ENCODE peak calls at places on chromosomes 3 and 15, in eight cellular contexts. T is heart left ventricle; O is heart right ventricle; Q is CD8-positive, alpha-beta memory T cell; U is SJSA1; R is body of pancreas; A is cardiac muscle cell; F is upper lobe of left lung. H is an unnamed sample.

GRCh38 chr3:111801697-111802655 is 57.1 kb upstream of the PHLDB2 start:
- DNase-seq in Q (no peak), R (no peak), A (no peak), F (no peak), O (no peak), T (no peak), U (no peak), H (no peak)

GRCh38 chr3:127182848-127183714 is 9.8 kb upstream of the PRR23E start:
- DNase-seq in A (no peak), U (no peak), O (no peak), Q (no peak), T (no peak), R (no peak), F (no peak), H (no peak)

GRCh38 chr3:4615734-4616133 is 122.6 kb downstream of the ITPR1 start:
- DNase-seq in R (no peak), Q (no peak), F (no peak), O (no peak), A (no peak), U (no peak), T (no peak), H (no peak)

GRCh38 chr3:142057331-142057725 is 92.0 kb downstream of the TFDP2 start:
- DNase-seq in R (no peak), A (no peak), T (no peak), F (no peak), Q (no peak), O (no peak), U (no peak), H (no peak)

GRCh38 chr3:59469948-59470723 is 420.3 kb upstream of the CFAP20DC start:
- DNase-seq in T (no peak), F (no peak), R (no peak), A (no peak), O (no peak), Q (no peak), U (no peak), H (no peak)

GRCh38 chr3:128984596-128984995 is 9.3 kb downstream of the CFAP92 start:
- DNase-seq in T (no peak), A (no peak), O (no peak), U (no peak), F (no peak), R (no peak), Q (no peak), H (no peak)

GRCh38 chr3:66418432-66419052 is 82.3 kb downstream of the LRIG1 start:
- DNase-seq in U (peak; percentile 78), R (peak; percentile 76), O (no peak), A (no peak), T (no peak), F (no peak), Q (no peak), H (no peak)

GRCh38 chr15:68317281-68318007 is 39.9 kb downstream of the FEM1B start:
- DNase-seq in Q (peak; percentile 27), U (no peak), F (no peak), O (no peak), T (no peak), A (no peak), R (no peak), H (no peak)

GRCh38 chr3:196634224-196634623 is 5.3 kb upstream of the NRROS start:
- DNase-seq in U (no peak), R (no peak), Q (no peak), A (no peak), T (peak; percentile 38), O (no peak), F (no peak), H (no peak)

GRCh38 chr15:78422571-78423340 is 15.3 kb upstream of the IREB2 start:
- DNase-seq in F (no peak), A (peak; percentile 79), T (peak; percentile 39), R (peak; percentile 66), O (peak; percentile 62), Q (peak; percentile 68), U (peak; percentile 60), H (peak; percentile 43)

DNA sequence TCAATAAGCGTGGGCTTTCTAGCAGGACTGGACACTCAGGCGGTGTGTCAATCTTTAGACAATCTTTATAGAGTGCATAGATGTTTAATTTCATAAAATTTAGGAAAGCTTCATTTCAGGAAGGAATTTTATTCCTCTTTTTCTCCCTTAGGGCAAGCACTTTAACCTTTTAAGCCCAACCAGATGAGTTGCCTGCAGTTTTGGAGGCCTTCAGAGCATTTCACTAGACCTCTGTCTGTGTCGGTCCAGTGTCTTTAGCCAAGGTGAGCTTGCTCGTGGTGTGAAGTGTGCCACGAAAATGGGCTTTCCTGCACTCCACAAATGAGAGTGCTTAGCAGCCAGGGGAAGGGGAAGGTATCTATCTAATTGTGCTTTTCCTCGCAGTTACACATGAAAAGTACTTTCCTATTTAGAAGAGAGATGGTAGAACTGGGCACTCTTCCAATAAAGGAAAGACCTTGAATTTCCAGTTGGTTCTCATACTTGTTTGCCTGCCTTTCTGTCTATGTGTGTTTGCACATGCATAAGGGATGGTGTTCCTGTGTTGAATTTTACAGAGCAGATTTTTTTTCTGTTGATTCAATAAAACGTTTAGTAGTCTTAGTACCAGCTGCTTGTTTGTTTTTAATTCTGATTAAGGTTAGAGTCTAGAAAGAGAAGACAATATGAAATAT is 53.6 kb downstream of the FEZF2 start:
- DNase-seq in U (no peak), Q (no peak), T (no peak), R (no peak), O (no peak), A (no peak), F (no peak), H (no peak)
- H3K4me3 ChIP-seq in U (no peak overlapping the region), Q (no peak overlapping the region), T (peak overlapping the region; percentile 66), R (peak overlapping the region; percentile 13), O (no peak overlapping the region), A (no peak overlapping the region), F (no peak overlapping the region), H (no peak overlapping the region)

DNA sequence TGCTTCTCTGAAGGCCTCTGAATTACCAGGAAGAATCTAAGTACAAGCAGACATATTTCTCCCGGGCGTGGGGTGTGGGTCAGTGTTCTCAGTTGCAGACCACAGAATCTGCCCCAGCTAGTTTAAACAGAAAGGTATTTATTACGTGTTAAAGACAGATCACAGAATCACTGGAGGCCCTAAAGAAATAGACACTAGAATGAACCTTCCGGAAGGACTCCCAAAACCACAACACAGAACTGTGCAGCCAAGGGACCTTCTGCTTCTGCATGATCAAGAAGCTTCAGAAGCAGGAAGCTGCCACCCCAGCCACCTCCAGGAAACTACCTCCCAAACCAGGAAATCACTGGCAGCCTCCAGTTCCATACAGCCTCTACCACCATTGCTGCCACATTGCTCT is 32.7 kb upstream of the ZFAND6 start:
- DNase-seq in Q (no peak), F (no peak), O (no peak), U (peak; percentile 10), T (no peak), A (no peak), R (no peak), H (no peak)
- H3K36me3 ChIP-seq in Q (no peaks in the 10 kb centered on the region), F (no peaks in the 10 kb centered on the region), O (no peaks in the 10 kb centered on the region), U (no peaks in the 10 kb centered on the region), T (no peaks in the 10 kb centered on the region), A (no peaks in the 10 kb centered on the region), R (no peaks in the 10 kb centered on the region), H (no peaks in the 10 kb centered on the region)

GRCh38 chr3:6771171-6771570 is 89.7 kb upstream of the GRM7 start:
- DNase-seq in R (no peak), Q (no peak), O (no peak), A (no peak), U (no peak), T (no peak), F (no peak), H (no peak)

GRCh38 chr3:6770376-6770648 is 90.6 kb upstream of the GRM7 start:
- DNase-seq in O (no peak), T (no peak), F (no peak), U (no peak), A (no peak), R (no peak), Q (no peak), H (no peak)
- H3K4me3 ChIP-seq in O (no peak overlapping the region), T (no peak overlapping the region), F (no peak overlapping the region), U (no peak overlapping the region), A (no peak overlapping the region), R (no peak overlapping the region), Q (no peak overlapping the region), H (no peak overlapping the region)

GRCh38 chr3:185929192-185930151 is 8.3 kb downstream of the TRA2B start:
- DNase-seq in Q (no peak), U (no peak), T (no peak), A (no peak), F (no peak), O (no peak), R (no peak), H (no peak)
- H3K36me3 ChIP-seq in Q (peaks cover 44% of the 10 kb centered on the region), U (peaks cover 90% of the 10 kb centered on the region), T (peaks cover 42% of the 10 kb centered on the region), A (peaks cover 29% of the 10 kb centered on the region), F (peaks cover 5% of the 10 kb centered on the region), O (peaks cover 21% of the 10 kb centered on the region), R (peaks cover 5% of the 10 kb centered on the region), H (peaks cover 15% of the 10 kb centered on the region)

DNA sequence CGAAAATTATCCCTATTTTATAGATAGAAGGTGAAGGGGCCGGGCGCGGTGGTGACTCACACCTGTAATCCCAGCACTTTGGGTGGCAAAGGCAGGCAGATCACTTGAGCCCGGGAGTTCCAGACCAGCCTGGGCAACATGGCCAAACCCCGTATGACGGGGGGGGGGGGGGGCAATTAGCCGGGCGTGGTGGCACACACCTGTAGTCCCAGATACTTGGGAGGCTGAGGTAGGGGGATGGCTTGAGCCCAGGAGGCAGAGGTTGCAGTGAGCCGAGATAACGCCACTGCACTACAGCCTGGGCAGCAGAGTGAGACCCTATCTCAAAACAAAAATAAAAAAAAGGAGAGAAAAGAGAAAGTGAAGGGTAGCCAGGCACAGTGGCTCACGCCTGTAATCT is 1.4 kb downstream of the AAGAB start:
- DNase-seq in O (no peak), F (peak; percentile 29), U (no peak), T (no peak), A (no peak), Q (no peak), R (no peak), H (no peak)
- H3K4me3 ChIP-seq in O (no peak overlapping the region), F (no peak overlapping the region), U (peak overlapping the region; percentile 84), T (peak overlapping the region; percentile 87), A (peak overlapping the region; percentile 87), Q (no peak overlapping the region), R (no peak overlapping the region), H (peak overlapping the region; percentile 84)

DNA sequence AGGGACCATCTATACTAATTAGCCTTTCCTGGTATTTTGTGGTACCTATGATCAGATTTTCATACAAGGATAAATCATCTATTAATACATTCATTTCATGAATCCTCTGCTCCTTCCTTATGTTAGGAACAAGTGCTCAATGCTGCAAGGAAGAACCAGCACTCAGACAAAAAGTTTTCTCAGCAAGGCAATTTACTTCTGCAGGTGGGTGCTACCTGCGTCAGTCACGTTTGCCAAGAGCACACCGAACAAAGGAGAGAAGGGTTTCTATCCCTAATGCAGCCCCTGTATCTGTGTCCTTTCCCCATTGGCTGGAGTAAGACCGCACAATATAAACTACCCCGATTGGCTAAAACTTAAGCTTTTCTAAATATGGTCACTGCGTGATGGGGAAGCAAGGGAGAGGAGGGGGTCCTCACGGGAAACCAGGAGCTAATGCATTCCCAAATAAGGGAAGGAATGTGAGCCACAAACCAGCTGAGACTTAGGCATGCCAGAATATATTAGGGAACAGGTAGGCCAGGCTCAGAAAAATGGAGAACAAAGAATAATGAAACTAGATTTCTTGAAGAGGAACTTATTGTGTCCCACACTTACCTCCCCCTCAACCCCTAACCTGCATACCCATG is 76.5 kb downstream of the AQR start:
- DNase-seq in Q (no peak), U (no peak), R (no peak), T (no peak), O (no peak), F (no peak), A (no peak), H (no peak)
- H3K36me3 ChIP-seq in Q (peaks cover 41% of the 10 kb centered on the region), U (peaks cover 61% of the 10 kb centered on the region), R (peaks cover 36% of the 10 kb centered on the region), T (peaks cover 82% of the 10 kb centered on the region), O (peaks cover 98% of the 10 kb centered on the region), F (peaks cover 5% of the 10 kb centered on the region), A (peaks cover 26% of the 10 kb centered on the region), H (peaks cover 7% of the 10 kb centered on the region)

GRCh38 chr3:175598740-175599139 is 739.6 kb downstream of the NAALADL2 start:
- DNase-seq in T (no peak), A (no peak), F (no peak), O (no peak), R (no peak), U (no peak), Q (no peak), H (no peak)
- H3K4me3 ChIP-seq in T (no peak overlapping the region), A (no peak overlapping the region), F (no peak overlapping the region), O (no peak overlapping the region), R (no peak overlapping the region), U (no peak overlapping the region), Q (no peak overlapping the region), H (no peak overlapping the region)